ENCODE peak calls at places on chromosomes 1 and 21, in four cellular contexts. One of them, this sample, is unnamed.

GRCh38 chr21:42309753-42310213 is 5.4 kb downstream of the TFF3 start:
- DNase-seq in PC-9: no peak
- DNase-seq in effector memory CD8-positive, alpha-beta T cell: peak; percentile 73
- DNase-seq in BJ: no peak
- DNase-seq in this sample: peak; percentile 52

GRCh38 chr1:82492168-82492567 is 691.4 kb downstream of the ADGRL2 start:
- DNase-seq in PC-9: no peak
- DNase-seq in effector memory CD8-positive, alpha-beta T cell: no peak
- DNase-seq in BJ: no peak
- DNase-seq in this sample: no peak

GRCh38 chr1:20558180-20558579 is 5.8 kb downstream of the FAM43B start:
- DNase-seq in PC-9: no peak
- DNase-seq in effector memory CD8-positive, alpha-beta T cell: no peak
- DNase-seq in BJ: no peak
- DNase-seq in this sample: no peak

GRCh38 chr1:116167625-116168276 is 56.6 kb downstream of the MAB21L3 start:
- DNase-seq in PC-9: no peak
- DNase-seq in effector memory CD8-positive, alpha-beta T cell: no peak
- DNase-seq in BJ: no peak
- DNase-seq in this sample: no peak

GRCh38 chr1:19710825-19711611 is 46.3 kb downstream of the HTR6 start:
- DNase-seq in PC-9: no peak
- DNase-seq in effector memory CD8-positive, alpha-beta T cell: no peak
- DNase-seq in BJ: no peak
- DNase-seq in this sample: no peak

GRCh38 chr1:220711086-220711809 is 21.1 kb downstream of the C1orf115 start:
- DNase-seq in PC-9: no peak
- DNase-seq in effector memory CD8-positive, alpha-beta T cell: no peak
- DNase-seq in BJ: no peak
- DNase-seq in this sample: no peak

GRCh38 chr1:64172458-64172983 is 30.9 kb upstream of the UBE2U start:
- DNase-seq in PC-9: peak; percentile 71
- DNase-seq in effector memory CD8-positive, alpha-beta T cell: no peak
- DNase-seq in BJ: no peak
- DNase-seq in this sample: no peak

GRCh38 chr1:178946855-178947687 is 76.2 kb upstream of the ANGPTL1 start:
- DNase-seq in PC-9: no peak
- DNase-seq in effector memory CD8-positive, alpha-beta T cell: no peak
- DNase-seq in BJ: no peak
- DNase-seq in this sample: no peak

GRCh38 chr1:195243492-195243891 is 1364.7 kb downstream of the KCNT2 start:
- DNase-seq in PC-9: no peak
- DNase-seq in effector memory CD8-positive, alpha-beta T cell: no peak
- DNase-seq in BJ: no peak
- DNase-seq in this sample: no peak

GRCh38 chr1:66998972-66999371 is 55.0 kb downstream of the SLC35D1 start:
- DNase-seq in PC-9: no peak
- DNase-seq in effector memory CD8-positive, alpha-beta T cell: no peak
- DNase-seq in BJ: no peak
- DNase-seq in this sample: no peak

GRCh38 chr21:32645261-32646182 is 33.3 kb upstream of the CFAP298 start:
- DNase-seq in PC-9: no peak
- DNase-seq in effector memory CD8-positive, alpha-beta T cell: no peak
- DNase-seq in BJ: no peak
- DNase-seq in this sample: no peak